ENCODE peak calls at places on chromosomes 1 and 21, in seven cellular contexts. One of them, this sample, is unnamed.

GRCh38 chr21:29184047-29184446 is 53.6 kb downstream of the MAP3K7CL start:
- DNase-seq in SW480: no peak
- DNase-seq in smooth muscle cell of the brain vasculature: no peak
- DNase-seq in endothelial cell: no peak
- DNase-seq in immature natural killer cell: no peak
- DNase-seq in glutamatergic neuron: no peak
- DNase-seq in HS-5: no peak
- DNase-seq in this sample: no peak

GRCh38 chr1:40438391-40439015 is 11.8 kb upstream of the ZFP69B start:
- DNase-seq in smooth muscle cell of the brain vasculature: no peak
- DNase-seq in glutamatergic neuron: no peak
- DNase-seq in endothelial cell: peak
- DNase-seq in SW480: peak
- DNase-seq in immature natural killer cell: peak
- DNase-seq in HS-5: no peak
- DNase-seq in this sample: no peak

GRCh38 chr1:179017383-179018326 is 8.0 kb upstream of the FAM20B start:
- DNase-seq in smooth muscle cell of the brain vasculature: no peak
- DNase-seq in SW480: peak
- DNase-seq in immature natural killer cell: no peak
- DNase-seq in HS-5: no peak
- DNase-seq in glutamatergic neuron: no peak
- DNase-seq in endothelial cell: no peak
- DNase-seq in this sample: no peak

GRCh38 chr1:16999863-17000262 is 11.9 kb downstream of the ATP13A2 start:
- DNase-seq in SW480: no peak
- DNase-seq in immature natural killer cell: no peak
- DNase-seq in endothelial cell: no peak
- DNase-seq in HS-5: no peak
- DNase-seq in smooth muscle cell of the brain vasculature: no peak
- DNase-seq in glutamatergic neuron: no peak
- DNase-seq in this sample: no peak

GRCh38 chr1:10771789-10772188 is 24.7 kb downstream of the CASZ1 start:
- DNase-seq in HS-5: no peak
- DNase-seq in SW480: no peak
- DNase-seq in immature natural killer cell: no peak
- DNase-seq in endothelial cell: no peak
- DNase-seq in smooth muscle cell of the brain vasculature: no peak
- DNase-seq in glutamatergic neuron: no peak
- DNase-seq in this sample: peak

GRCh38 chr1:74731399-74732052 is 1.3 kb downstream of the CRYZ start:
- DNase-seq in smooth muscle cell of the brain vasculature: no peak
- DNase-seq in immature natural killer cell: no peak
- DNase-seq in endothelial cell: no peak
- DNase-seq in HS-5: no peak
- DNase-seq in SW480: peak
- DNase-seq in glutamatergic neuron: no peak
- DNase-seq in this sample: no peak

GRCh38 chr1:14165289-14165867 is 433.1 kb upstream of the KAZN start:
- DNase-seq in HS-5: no peak
- DNase-seq in SW480: no peak
- DNase-seq in endothelial cell: no peak
- DNase-seq in immature natural killer cell: no peak
- DNase-seq in glutamatergic neuron: no peak
- DNase-seq in smooth muscle cell of the brain vasculature: no peak
- DNase-seq in this sample: no peak

GRCh38 chr1:167722152-167722869 is 529 bp downstream of the MPZL1 start:
- DNase-seq in endothelial cell: peak
- DNase-seq in HS-5: no peak
- DNase-seq in smooth muscle cell of the brain vasculature: no peak
- DNase-seq in SW480: peak
- DNase-seq in immature natural killer cell: peak
- DNase-seq in glutamatergic neuron: no peak
- DNase-seq in this sample: peak

GRCh38 chr1:118337346-118337745 is 152.3 kb upstream of the SPAG17 start:
- DNase-seq in smooth muscle cell of the brain vasculature: no peak
- DNase-seq in HS-5: no peak
- DNase-seq in immature natural killer cell: no peak
- DNase-seq in SW480: no peak
- DNase-seq in glutamatergic neuron: no peak
- DNase-seq in endothelial cell: no peak
- DNase-seq in this sample: no peak

GRCh38 chr1:200362421-200362820 is 47.4 kb downstream of the ZNF281 start:
- DNase-seq in smooth muscle cell of the brain vasculature: no peak
- DNase-seq in SW480: no peak
- DNase-seq in immature natural killer cell: no peak
- DNase-seq in glutamatergic neuron: no peak
- DNase-seq in HS-5: no peak
- DNase-seq in endothelial cell: no peak
- DNase-seq in this sample: no peak

GRCh38 chr1:25990702-25991395 is 7.0 kb downstream of the PAFAH2 start:
- DNase-seq in SW480: no peak
- DNase-seq in endothelial cell: no peak
- DNase-seq in glutamatergic neuron: no peak
- DNase-seq in immature natural killer cell: peak
- DNase-seq in HS-5: no peak
- DNase-seq in smooth muscle cell of the brain vasculature: no peak
- DNase-seq in this sample: no peak

GRCh38 chr1:54577612-54578011 is 29.6 kb downstream of the ACOT11 start:
- DNase-seq in endothelial cell: no peak
- DNase-seq in glutamatergic neuron: no peak
- DNase-seq in immature natural killer cell: no peak
- DNase-seq in SW480: no peak
- DNase-seq in smooth muscle cell of the brain vasculature: peak
- DNase-seq in HS-5: no peak
- DNase-seq in this sample: no peak